ENCODE peak calls at places on chromosomes 7 and 10, in six cellular contexts. One of them, this sample, is unnamed.

GRCh38 chr10:2928219-2928840 is 139.0 kb upstream of the PFKP start:
- DNase-seq in chondrocyte: no peak
- DNase-seq in HFFc6: peak
- DNase-seq in PC-3: peak
- DNase-seq in mucosa of descending colon: peak
- DNase-seq in MM.1S: peak
- DNase-seq in this sample: peak

GRCh38 chr10:45058580-45058979 is 57.9 kb downstream of the ZNF22 start:
- DNase-seq in chondrocyte: no peak
- DNase-seq in HFFc6: no peak
- DNase-seq in PC-3: peak
- DNase-seq in mucosa of descending colon: no peak
- DNase-seq in MM.1S: no peak
- DNase-seq in this sample: no peak

GRCh38 chr10:26367771-26368170 is 70.4 kb upstream of the APBB1IP start:
- DNase-seq in chondrocyte: no peak
- DNase-seq in HFFc6: peak
- DNase-seq in PC-3: peak
- DNase-seq in mucosa of descending colon: no peak
- DNase-seq in MM.1S: peak
- DNase-seq in this sample: peak

GRCh38 chr7:91344911-91345310 is 80.7 kb downstream of the FZD1 start:
- DNase-seq in chondrocyte: no peak
- DNase-seq in HFFc6: no peak
- DNase-seq in PC-3: no peak
- DNase-seq in mucosa of descending colon: no peak
- DNase-seq in MM.1S: no peak
- DNase-seq in this sample: no peak

GRCh38 chr10:19628767-19629443 is 187.3 kb upstream of the PLXDC2 start:
- DNase-seq in chondrocyte: no peak
- DNase-seq in HFFc6: no peak
- DNase-seq in PC-3: no peak
- DNase-seq in mucosa of descending colon: no peak
- DNase-seq in MM.1S: no peak
- DNase-seq in this sample: peak

GRCh38 chr10:43316988-43317387 is 50.1 kb upstream of the RASGEF1A start:
- DNase-seq in chondrocyte: peak
- DNase-seq in HFFc6: no peak
- DNase-seq in PC-3: peak
- DNase-seq in mucosa of descending colon: peak
- DNase-seq in MM.1S: no peak
- DNase-seq in this sample: no peak

GRCh38 chr10:121113385-121113696 is 262.2 kb downstream of the WDR11 start:
- DNase-seq in chondrocyte: no peak
- DNase-seq in HFFc6: no peak
- DNase-seq in PC-3: peak
- DNase-seq in mucosa of descending colon: no peak
- DNase-seq in MM.1S: no peak
- DNase-seq in this sample: no peak

GRCh38 chr10:131177431-131178327 is 133.8 kb downstream of the TCERG1L start:
- DNase-seq in chondrocyte: no peak
- DNase-seq in HFFc6: no peak
- DNase-seq in PC-3: no peak
- DNase-seq in mucosa of descending colon: no peak
- DNase-seq in MM.1S: no peak
- DNase-seq in this sample: no peak

GRCh38 chr7:151115121-151115835 is 29.0 kb downstream of the AGAP3 start:
- DNase-seq in chondrocyte: no peak
- DNase-seq in HFFc6: no peak
- DNase-seq in PC-3: peak
- DNase-seq in mucosa of descending colon: peak
- DNase-seq in MM.1S: no peak
- DNase-seq in this sample: peak

GRCh38 chr7:46781901-46782439 is 799.9 kb downstream of the TNS3 start:
- DNase-seq in chondrocyte: no peak
- DNase-seq in HFFc6: no peak
- DNase-seq in PC-3: no peak
- DNase-seq in mucosa of descending colon: no peak
- DNase-seq in MM.1S: no peak
- DNase-seq in this sample: no peak

GRCh38 chr10:35640474-35640873 is 1.6 kb downstream of the FZD8 start:
- DNase-seq in chondrocyte: no peak
- DNase-seq in HFFc6: no peak
- DNase-seq in PC-3: peak
- DNase-seq in mucosa of descending colon: peak
- DNase-seq in MM.1S: peak
- DNase-seq in this sample: peak

GRCh38 chr7:106050002-106050742 is 61.9 kb downstream of the SYPL1 start:
- DNase-seq in chondrocyte: no peak
- DNase-seq in HFFc6: peak
- DNase-seq in PC-3: peak
- DNase-seq in mucosa of descending colon: no peak
- DNase-seq in MM.1S: no peak
- DNase-seq in this sample: peak

GRCh38 chr10:18164771-18165361 is 24.6 kb downstream of the CACNB2 start:
- DNase-seq in chondrocyte: no peak
- DNase-seq in HFFc6: peak
- DNase-seq in PC-3: peak
- DNase-seq in mucosa of descending colon: no peak
- DNase-seq in MM.1S: no peak
- DNase-seq in this sample: peak

GRCh38 chr10:47076949-47077348 is 165.7 kb downstream of the PTPN20 start:
- DNase-seq in chondrocyte: no peak
- DNase-seq in HFFc6: peak
- DNase-seq in PC-3: no peak
- DNase-seq in mucosa of descending colon: no peak
- DNase-seq in MM.1S: no peak
- DNase-seq in this sample: peak

GRCh38 chr7:112362053-112362650 is 88.1 kb upstream of the IFRD1 start:
- DNase-seq in chondrocyte: no peak
- DNase-seq in HFFc6: no peak
- DNase-seq in PC-3: no peak
- DNase-seq in mucosa of descending colon: no peak
- DNase-seq in MM.1S: no peak
- DNase-seq in this sample: peak

GRCh38 chr10:119268871-119269506 is 61.6 kb downstream of the GRK5 start:
- DNase-seq in chondrocyte: peak
- DNase-seq in HFFc6: no peak
- DNase-seq in PC-3: no peak
- DNase-seq in mucosa of descending colon: no peak
- DNase-seq in MM.1S: peak
- DNase-seq in this sample: no peak

GRCh38 chr10:118243907-118244306 is 98.2 kb downstream of the FAM204A start:
- DNase-seq in chondrocyte: no peak
- DNase-seq in HFFc6: no peak
- DNase-seq in PC-3: no peak
- DNase-seq in mucosa of descending colon: no peak
- DNase-seq in MM.1S: no peak
- DNase-seq in this sample: no peak

GRCh38 chr10:29926649-29927048 is 132.7 kb downstream of the JCAD start:
- DNase-seq in chondrocyte: no peak
- DNase-seq in HFFc6: peak
- DNase-seq in PC-3: peak
- DNase-seq in mucosa of descending colon: no peak
- DNase-seq in MM.1S: no peak
- DNase-seq in this sample: peak

GRCh38 chr7:92092210-92092609 is 42.1 kb downstream of the CYP51A1 start:
- DNase-seq in chondrocyte: no peak
- DNase-seq in HFFc6: peak
- DNase-seq in PC-3: no peak
- DNase-seq in mucosa of descending colon: no peak
- DNase-seq in MM.1S: no peak
- DNase-seq in this sample: peak

GRCh38 chr10:78459639-78460037 is 426.0 kb downstream of the RPS24 start:
- DNase-seq in chondrocyte: peak
- DNase-seq in HFFc6: no peak
- DNase-seq in PC-3: no peak
- DNase-seq in mucosa of descending colon: no peak
- DNase-seq in MM.1S: no peak
- DNase-seq in this sample: no peak

GRCh38 chr7:82049442-82049841 is 279.6 kb upstream of the HGF start:
- DNase-seq in chondrocyte: no peak
- DNase-seq in HFFc6: no peak
- DNase-seq in PC-3: peak
- DNase-seq in mucosa of descending colon: no peak
- DNase-seq in MM.1S: no peak
- DNase-seq in this sample: no peak

GRCh38 chr10:105041956-105042355 is 400.9 kb downstream of the SORCS3 start:
- DNase-seq in chondrocyte: no peak
- DNase-seq in HFFc6: no peak
- DNase-seq in PC-3: no peak
- DNase-seq in mucosa of descending colon: no peak
- DNase-seq in MM.1S: no peak
- DNase-seq in this sample: no peak

GRCh38 chr10:59079386-59080226 is 96.8 kb upstream of the PHYHIPL start:
- DNase-seq in chondrocyte: no peak
- DNase-seq in HFFc6: peak
- DNase-seq in PC-3: peak
- DNase-seq in mucosa of descending colon: no peak
- DNase-seq in MM.1S: no peak
- DNase-seq in this sample: peak

GRCh38 chr7:96591900-96592676 is 117.6 kb downstream of the SEM1 start:
- DNase-seq in chondrocyte: no peak
- DNase-seq in HFFc6: no peak
- DNase-seq in PC-3: peak
- DNase-seq in mucosa of descending colon: no peak
- DNase-seq in MM.1S: no peak
- DNase-seq in this sample: no peak

GRCh38 chr7:123154231-123154860 is 45.4 kb downstream of the SLC13A1 start:
- DNase-seq in chondrocyte: no peak
- DNase-seq in HFFc6: peak
- DNase-seq in PC-3: peak
- DNase-seq in mucosa of descending colon: peak
- DNase-seq in MM.1S: peak
- DNase-seq in this sample: peak

GRCh38 chr10:18476283-18476682 is 175.1 kb downstream of the NSUN6 start:
- DNase-seq in chondrocyte: no peak
- DNase-seq in HFFc6: no peak
- DNase-seq in PC-3: no peak
- DNase-seq in mucosa of descending colon: no peak
- DNase-seq in MM.1S: no peak
- DNase-seq in this sample: no peak

GRCh38 chr10:90968448-90969086 is 47.7 kb upstream of the ANKRD1 start:
- DNase-seq in chondrocyte: no peak
- DNase-seq in HFFc6: peak
- DNase-seq in PC-3: peak
- DNase-seq in mucosa of descending colon: no peak
- DNase-seq in MM.1S: no peak
- DNase-seq in this sample: peak

GRCh38 chr7:87797798-87798403 is 78.3 kb downstream of the SLC25A40 start:
- DNase-seq in chondrocyte: no peak
- DNase-seq in HFFc6: peak
- DNase-seq in PC-3: peak
- DNase-seq in mucosa of descending colon: no peak
- DNase-seq in MM.1S: peak
- DNase-seq in this sample: peak

GRCh38 chr7:4103352-4104091 is 578.6 kb upstream of the FOXK1 start:
- DNase-seq in chondrocyte: no peak
- DNase-seq in HFFc6: no peak
- DNase-seq in PC-3: peak
- DNase-seq in mucosa of descending colon: no peak
- DNase-seq in MM.1S: no peak
- DNase-seq in this sample: no peak
- TF ChIP-seq CTCF in chondrocyte: peak
- TF ChIP-seq CTCF in HFFc6: peak
- TF ChIP-seq CTCF in PC-3: peak
- TF ChIP-seq CTCF in mucosa of descending colon: no peak
- TF ChIP-seq CTCF in MM.1S: no peak
- TF ChIP-seq CTCF in this sample: no peak

DNA sequence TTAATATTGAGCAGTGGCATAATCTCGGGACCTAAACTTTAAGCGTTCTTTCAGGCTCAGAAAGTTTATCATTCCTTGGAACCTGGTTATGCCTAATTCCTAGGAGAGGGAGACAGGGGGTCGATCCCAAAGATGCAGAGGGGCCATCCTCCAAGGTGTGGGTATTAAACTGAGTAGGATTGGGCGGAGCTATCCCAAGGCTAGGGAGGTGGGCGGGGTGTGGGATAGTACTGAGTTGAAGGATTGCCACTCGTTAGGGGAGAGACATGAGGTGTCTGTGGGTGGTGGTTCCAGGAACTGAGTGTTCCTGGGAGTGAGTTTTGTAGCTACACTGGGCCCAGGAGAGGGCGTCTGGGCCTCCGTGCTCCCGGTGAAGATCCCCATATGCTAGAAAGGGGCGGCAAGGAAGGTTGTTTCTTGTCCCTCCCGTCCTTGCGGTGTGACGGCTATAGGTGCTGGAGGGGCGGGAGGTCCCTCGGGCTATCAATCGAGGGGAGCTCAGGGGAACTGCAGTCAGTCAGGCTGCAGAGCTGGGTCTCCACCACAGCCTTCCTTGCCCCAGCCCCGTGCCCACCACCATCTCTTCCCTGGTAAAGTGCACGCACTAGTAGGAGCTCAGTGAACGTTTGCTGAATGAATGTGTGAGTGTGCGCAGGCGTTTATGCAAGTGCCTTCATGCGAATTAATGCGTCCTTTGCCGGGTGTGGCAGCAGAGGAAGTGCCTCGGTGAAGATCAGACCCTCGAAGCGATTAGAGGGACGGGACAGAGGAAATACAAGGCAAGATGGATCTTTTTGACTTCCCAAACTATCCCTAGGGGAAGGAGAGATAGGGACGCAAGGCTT is 3.0 kb upstream of the HMX2 start:
- DNase-seq in chondrocyte: no peak
- DNase-seq in HFFc6: no peak
- DNase-seq in PC-3: peak
- DNase-seq in mucosa of descending colon: no peak
- DNase-seq in MM.1S: no peak
- DNase-seq in this sample: no peak
- TF ChIP-seq CTCF in chondrocyte: no peak
- TF ChIP-seq CTCF in HFFc6: no peak
- TF ChIP-seq CTCF in PC-3: peak
- TF ChIP-seq CTCF in mucosa of descending colon: no peak
- TF ChIP-seq CTCF in MM.1S: no peak
- TF ChIP-seq CTCF in this sample: no peak

GRCh38 chr10:11825796-11826414 is 2.7 kb downstream of the PROSER2 start:
- DNase-seq in chondrocyte: no peak
- DNase-seq in HFFc6: no peak
- DNase-seq in PC-3: peak
- DNase-seq in mucosa of descending colon: no peak
- DNase-seq in MM.1S: no peak
- DNase-seq in this sample: peak
- TF ChIP-seq CTCF in chondrocyte: no peak
- TF ChIP-seq CTCF in HFFc6: no peak
- TF ChIP-seq CTCF in PC-3: no peak
- TF ChIP-seq CTCF in mucosa of descending colon: no peak
- TF ChIP-seq CTCF in MM.1S: no peak
- TF ChIP-seq CTCF in this sample: no peak

DNA sequence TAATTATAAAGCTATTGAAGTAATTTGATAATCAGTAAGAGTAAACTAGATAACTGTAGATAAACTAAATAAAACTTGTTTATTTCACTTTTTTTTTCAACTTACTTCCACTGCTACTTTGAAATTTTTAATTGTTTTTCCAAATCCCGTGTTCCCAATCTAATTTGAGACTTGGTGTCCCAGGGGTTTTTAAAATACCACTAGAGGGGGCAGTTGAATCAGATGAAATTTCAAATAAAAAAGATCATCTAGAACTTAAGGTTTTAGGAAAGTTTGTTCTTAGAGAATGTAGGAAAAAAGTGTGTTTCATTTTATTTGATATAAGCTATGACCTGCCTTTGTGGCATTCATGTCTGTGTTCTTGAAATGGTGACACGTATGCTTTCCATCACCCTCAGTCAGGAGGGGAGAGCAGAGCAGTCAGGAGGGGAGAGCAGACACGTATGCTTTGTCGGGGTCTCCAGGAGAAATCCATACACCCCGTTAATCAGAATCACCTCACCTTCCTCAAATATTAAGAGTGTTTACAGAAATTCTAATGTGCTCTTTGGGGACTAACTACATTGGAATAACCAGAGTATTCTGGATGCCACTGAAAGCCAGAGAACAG is 49.9 kb downstream of the C10orf67 start:
- DNase-seq in chondrocyte: no peak
- DNase-seq in HFFc6: peak
- DNase-seq in PC-3: peak
- DNase-seq in mucosa of descending colon: no peak
- DNase-seq in MM.1S: peak
- DNase-seq in this sample: peak
- TF ChIP-seq CTCF in chondrocyte: peak
- TF ChIP-seq CTCF in HFFc6: peak
- TF ChIP-seq CTCF in PC-3: peak
- TF ChIP-seq CTCF in mucosa of descending colon: no peak
- TF ChIP-seq CTCF in MM.1S: peak
- TF ChIP-seq CTCF in this sample: peak

This sample was measured in AG10803.